ENCODE peak calls at places on chromosomes 12 and 14, in four cellular contexts. One of them, this sample, is unnamed.

GRCh38 chr12:115528466-115528865 is 749.0 kb downstream of the MED13L start:
- DNase-seq in HTR-8/SVneo: no peak
- DNase-seq in neural crest cell: no peak
- DNase-seq in astrocyte: no peak
- DNase-seq in this sample: no peak

GRCh38 chr12:73991138-73991537 is 546.5 kb upstream of the ATXN7L3B start:
- DNase-seq in astrocyte: no peak
- DNase-seq in HTR-8/SVneo: no peak
- DNase-seq in neural crest cell: no peak
- DNase-seq in this sample: no peak

GRCh38 chr14:70645892-70646291 is 4.2 kb downstream of the TTC9 start:
- DNase-seq in HTR-8/SVneo: no peak
- DNase-seq in astrocyte: no peak
- DNase-seq in neural crest cell: no peak
- DNase-seq in this sample: no peak

GRCh38 chr12:95146767-95147166 is 70.5 kb downstream of the FGD6 start:
- DNase-seq in astrocyte: no peak
- DNase-seq in neural crest cell: no peak
- DNase-seq in HTR-8/SVneo: no peak
- DNase-seq in this sample: no peak

GRCh38 chr14:33617154-33617553 is 333.7 kb downstream of the EGLN3 start:
- DNase-seq in HTR-8/SVneo: peak
- DNase-seq in astrocyte: peak
- DNase-seq in neural crest cell: no peak
- DNase-seq in this sample: no peak

GRCh38 chr14:33539918-33540357 is 410.9 kb downstream of the EGLN3 start:
- DNase-seq in neural crest cell: no peak
- DNase-seq in HTR-8/SVneo: no peak
- DNase-seq in astrocyte: no peak
- DNase-seq in this sample: no peak

GRCh38 chr12:52906049-52906645 is 1.3 kb upstream of the KRT8 start:
- DNase-seq in HTR-8/SVneo: no peak
- DNase-seq in astrocyte: no peak
- DNase-seq in neural crest cell: no peak
- DNase-seq in this sample: no peak

GRCh38 chr12:18898469-18898868 is 160.6 kb downstream of the CAPZA3 start:
- DNase-seq in HTR-8/SVneo: no peak
- DNase-seq in neural crest cell: no peak
- DNase-seq in astrocyte: peak
- DNase-seq in this sample: no peak

GRCh38 chr14:101225116-101225728 is 321.7 kb upstream of the RTL1 start:
- DNase-seq in astrocyte: no peak
- DNase-seq in HTR-8/SVneo: no peak
- DNase-seq in neural crest cell: no peak
- DNase-seq in this sample: no peak

GRCh38 chr14:101731187-101732080 is 30.1 kb upstream of the PPP2R5C start:
- DNase-seq in astrocyte: peak
- DNase-seq in neural crest cell: no peak
- DNase-seq in HTR-8/SVneo: peak
- DNase-seq in this sample: peak

GRCh38 chr14:105891221-105891602 is 364.8 kb downstream of the TMEM121 start:
- DNase-seq in HTR-8/SVneo: no peak
- DNase-seq in astrocyte: no peak
- DNase-seq in neural crest cell: no peak
- DNase-seq in this sample: no peak

GRCh38 chr12:18320036-18320617 is 58.8 kb downstream of the PIK3C2G start:
- DNase-seq in neural crest cell: peak
- DNase-seq in HTR-8/SVneo: peak
- DNase-seq in astrocyte: peak
- DNase-seq in this sample: no peak

GRCh38 chr12:64627781-64628180 is 17.5 kb downstream of the RASSF3 start:
- DNase-seq in astrocyte: peak
- DNase-seq in neural crest cell: no peak
- DNase-seq in HTR-8/SVneo: no peak
- DNase-seq in this sample: no peak

GRCh38 chr12:23415180-23415579 is 534.3 kb downstream of the SOX5 start:
- DNase-seq in HTR-8/SVneo: no peak
- DNase-seq in astrocyte: no peak
- DNase-seq in neural crest cell: no peak
- DNase-seq in this sample: no peak

GRCh38 chr14:99873653-99874052 is 80.4 kb downstream of the EML1 start:
- DNase-seq in astrocyte: no peak
- DNase-seq in HTR-8/SVneo: no peak
- DNase-seq in neural crest cell: no peak
- DNase-seq in this sample: no peak